ENCODE peak calls at places on chromosome 7, in five cellular contexts. One of them, this sample, is unnamed.

GRCh38 chr7:38819463-38819862 is 89.5 kb downstream of the VPS41 start:
- DNase-seq in brain microvascular endothelial cell: no peak
- DNase-seq in IMR-90: no peak
- DNase-seq in CD4-positive, alpha-beta T cell: no peak
- DNase-seq in neural progenitor cell: no peak
- DNase-seq in this sample: no peak

GRCh38 chr7:158963780-158964222 is 107.4 kb downstream of the DYNC2I1 start:
- DNase-seq in brain microvascular endothelial cell: no peak
- DNase-seq in IMR-90: no peak
- DNase-seq in CD4-positive, alpha-beta T cell: no peak
- DNase-seq in neural progenitor cell: no peak
- DNase-seq in this sample: no peak

GRCh38 chr7:159017741-159018140 is 126.9 kb downstream of the VIPR2 start:
- DNase-seq in brain microvascular endothelial cell: no peak
- DNase-seq in IMR-90: no peak
- DNase-seq in CD4-positive, alpha-beta T cell: no peak
- DNase-seq in neural progenitor cell: no peak
- DNase-seq in this sample: no peak

GRCh38 chr7:73988197-73988596 is 39.8 kb upstream of the ELN start:
- DNase-seq in brain microvascular endothelial cell: no peak
- DNase-seq in IMR-90: peak; percentile 21
- DNase-seq in CD4-positive, alpha-beta T cell: no peak
- DNase-seq in neural progenitor cell: no peak
- DNase-seq in this sample: peak; percentile 29

GRCh38 chr7:153217032-153217431 is 457.5 kb downstream of the ACTR3B start:
- DNase-seq in brain microvascular endothelial cell: no peak
- DNase-seq in IMR-90: no peak
- DNase-seq in CD4-positive, alpha-beta T cell: no peak
- DNase-seq in neural progenitor cell: no peak
- DNase-seq in this sample: no peak

GRCh38 chr7:51060536-51060935 is 256.1 kb downstream of the COBL start:
- DNase-seq in brain microvascular endothelial cell: no peak
- DNase-seq in IMR-90: no peak
- DNase-seq in CD4-positive, alpha-beta T cell: no peak
- DNase-seq in neural progenitor cell: no peak
- DNase-seq in this sample: no peak

GRCh38 chr7:51121945-51122425 is 194.6 kb downstream of the COBL start:
- DNase-seq in brain microvascular endothelial cell: peak; percentile 5
- DNase-seq in IMR-90: no peak
- DNase-seq in CD4-positive, alpha-beta T cell: no peak
- DNase-seq in neural progenitor cell: peak; percentile 72
- DNase-seq in this sample: no peak

GRCh38 chr7:96174812-96175211 is 147.1 kb downstream of the SLC25A13 start:
- DNase-seq in brain microvascular endothelial cell: no peak
- DNase-seq in IMR-90: no peak
- DNase-seq in CD4-positive, alpha-beta T cell: no peak
- DNase-seq in neural progenitor cell: no peak
- DNase-seq in this sample: no peak

GRCh38 chr7:90833443-90833842 is 237.3 kb downstream of the CDK14 start:
- DNase-seq in brain microvascular endothelial cell: no peak
- DNase-seq in IMR-90: peak; percentile 75
- DNase-seq in CD4-positive, alpha-beta T cell: no peak
- DNase-seq in neural progenitor cell: no peak
- DNase-seq in this sample: no peak

GRCh38 chr7:99460651-99461050 is 5.3 kb downstream of the ATP5MF start:
- DNase-seq in brain microvascular endothelial cell: no peak
- DNase-seq in IMR-90: no peak
- DNase-seq in CD4-positive, alpha-beta T cell: no peak
- DNase-seq in neural progenitor cell: no peak
- DNase-seq in this sample: no peak

GRCh38 chr7:155769701-155770100 is 42.6 kb downstream of the SHH start:
- DNase-seq in brain microvascular endothelial cell: peak; percentile 22
- DNase-seq in IMR-90: no peak
- DNase-seq in CD4-positive, alpha-beta T cell: no peak
- DNase-seq in neural progenitor cell: no peak
- DNase-seq in this sample: no peak

GRCh38 chr7:12570148-12570528 is 382 bp upstream of the SCIN start:
- DNase-seq in brain microvascular endothelial cell: no peak
- DNase-seq in IMR-90: no peak
- DNase-seq in CD4-positive, alpha-beta T cell: no peak
- DNase-seq in neural progenitor cell: peak; percentile 34
- DNase-seq in this sample: no peak

DNA sequence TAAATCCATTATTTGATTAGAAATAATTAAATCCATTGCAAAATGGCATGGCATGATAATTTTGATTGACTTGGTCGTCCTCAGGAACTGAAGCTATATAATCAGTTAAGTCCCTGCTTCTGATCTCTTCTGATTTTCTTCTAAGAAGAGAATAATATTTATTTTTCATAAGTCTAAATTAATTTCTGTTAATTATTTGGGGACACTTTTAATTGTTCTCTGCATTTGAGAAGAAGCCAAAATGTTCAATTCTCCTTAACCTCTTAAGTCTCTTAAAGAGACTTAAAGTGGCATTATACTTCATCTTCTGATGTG is 67.2 kb downstream of the CAV1 start:
- DNase-seq in brain microvascular endothelial cell: no peak
- DNase-seq in IMR-90: no peak
- DNase-seq in CD4-positive, alpha-beta T cell: no peak
- DNase-seq in neural progenitor cell: no peak
- DNase-seq in this sample: no peak
- H3K27ac ChIP-seq in brain microvascular endothelial cell: no peak overlapping the region
- H3K27ac ChIP-seq in IMR-90: no peak overlapping the region
- H3K27ac ChIP-seq in CD4-positive, alpha-beta T cell: no peak overlapping the region
- H3K27ac ChIP-seq in neural progenitor cell: no peak overlapping the region
- H3K27ac ChIP-seq in this sample: no peak overlapping the region

GRCh38 chr7:115522174-115522573 is 508.4 kb downstream of the TFEC start:
- DNase-seq in brain microvascular endothelial cell: no peak
- DNase-seq in IMR-90: no peak
- DNase-seq in CD4-positive, alpha-beta T cell: no peak
- DNase-seq in neural progenitor cell: no peak
- DNase-seq in this sample: no peak

DNA sequence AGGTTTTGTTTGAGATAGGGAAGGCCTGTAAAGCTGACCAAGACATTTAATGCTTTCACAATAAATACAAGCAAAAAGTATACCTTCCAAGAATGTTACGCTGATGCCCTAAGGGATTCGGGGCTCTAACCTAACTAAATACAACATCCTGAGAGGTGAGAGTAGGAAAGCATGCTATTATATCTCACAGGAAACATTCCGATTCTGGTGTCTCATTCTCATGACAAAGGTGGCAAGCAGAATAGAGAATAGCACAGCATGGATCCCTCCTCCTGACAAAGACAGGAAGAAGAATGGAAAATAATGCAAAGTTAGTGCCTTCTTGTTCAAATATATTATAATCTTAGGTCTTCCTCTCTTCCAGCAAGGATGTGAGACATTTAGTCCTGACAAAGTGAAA is 504.3 kb downstream of the TFEC start:
- DNase-seq in brain microvascular endothelial cell: no peak
- DNase-seq in IMR-90: no peak
- DNase-seq in CD4-positive, alpha-beta T cell: no peak
- DNase-seq in neural progenitor cell: peak; percentile 72
- DNase-seq in this sample: no peak
- H3K27ac ChIP-seq in brain microvascular endothelial cell: no peak overlapping the region
- H3K27ac ChIP-seq in IMR-90: no peak overlapping the region
- H3K27ac ChIP-seq in CD4-positive, alpha-beta T cell: no peak overlapping the region
- H3K27ac ChIP-seq in neural progenitor cell: no peak overlapping the region
- H3K27ac ChIP-seq in this sample: no peak overlapping the region

DNA sequence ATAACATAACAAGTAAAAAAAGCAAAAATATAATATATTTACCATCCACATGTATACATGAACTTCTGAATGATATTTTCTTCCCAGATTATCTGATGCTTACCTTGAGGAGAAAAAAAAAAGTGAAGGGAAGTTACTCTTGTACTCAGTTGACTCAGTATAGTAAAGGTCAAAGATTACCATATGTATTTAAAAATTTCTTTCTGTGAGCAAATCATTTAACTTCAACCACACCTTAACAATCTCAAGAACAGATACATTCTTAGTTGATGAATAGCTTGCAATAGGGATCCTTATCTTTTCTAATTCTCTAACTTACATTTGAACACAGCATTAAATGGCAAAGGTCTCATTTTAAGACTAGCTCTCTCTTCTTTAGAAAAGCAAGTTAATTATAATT is 29.8 kb downstream of the PRR15 start:
- DNase-seq in brain microvascular endothelial cell: no peak
- DNase-seq in IMR-90: no peak
- DNase-seq in CD4-positive, alpha-beta T cell: no peak
- DNase-seq in neural progenitor cell: no peak
- DNase-seq in this sample: no peak
- H3K27ac ChIP-seq in brain microvascular endothelial cell: no peak overlapping the region
- H3K27ac ChIP-seq in IMR-90: no peak overlapping the region
- H3K27ac ChIP-seq in CD4-positive, alpha-beta T cell: no peak overlapping the region
- H3K27ac ChIP-seq in neural progenitor cell: no peak overlapping the region
- H3K27ac ChIP-seq in this sample: no peak overlapping the region

DNA sequence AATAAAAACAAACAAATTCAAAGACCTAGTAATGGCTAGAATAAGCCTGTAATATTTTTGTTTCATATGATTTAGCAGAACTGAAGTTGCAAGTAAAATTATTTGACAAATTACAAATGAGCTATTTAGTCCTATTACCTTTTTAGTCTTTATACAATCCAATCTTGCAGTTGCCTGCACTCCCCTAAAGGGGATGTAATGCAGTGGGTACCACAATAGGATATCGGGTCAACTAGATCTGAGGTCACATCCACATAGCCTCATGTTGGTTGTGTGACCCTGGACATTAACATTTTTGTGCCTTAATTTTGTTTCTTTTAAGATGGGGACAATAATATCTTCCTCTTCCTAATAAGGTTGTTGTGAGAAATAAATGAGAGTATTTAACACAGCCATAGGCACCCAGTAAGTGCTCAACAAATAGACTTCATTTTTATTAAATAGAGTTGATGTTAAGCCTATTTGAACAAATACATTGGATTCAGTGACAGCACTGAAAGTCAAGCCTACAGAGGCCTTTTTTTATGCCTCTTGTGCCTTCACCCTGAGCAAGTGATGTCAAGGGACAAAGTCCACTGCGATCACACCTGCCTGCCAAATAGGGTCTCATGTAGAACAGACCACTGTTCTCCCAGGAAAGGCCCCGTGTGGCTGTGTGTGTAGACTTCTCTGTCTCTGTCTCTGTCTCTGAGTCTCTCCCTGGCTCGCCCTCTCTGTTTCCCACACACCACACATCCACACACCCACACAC is 124.8 kb downstream of the EVX1 start:
- DNase-seq in brain microvascular endothelial cell: no peak
- DNase-seq in IMR-90: no peak
- DNase-seq in CD4-positive, alpha-beta T cell: no peak
- DNase-seq in neural progenitor cell: no peak
- DNase-seq in this sample: no peak
- H3K27ac ChIP-seq in brain microvascular endothelial cell: no peak overlapping the region
- H3K27ac ChIP-seq in IMR-90: no peak overlapping the region
- H3K27ac ChIP-seq in CD4-positive, alpha-beta T cell: no peak overlapping the region
- H3K27ac ChIP-seq in neural progenitor cell: no peak overlapping the region
- H3K27ac ChIP-seq in this sample: no peak overlapping the region

DNA sequence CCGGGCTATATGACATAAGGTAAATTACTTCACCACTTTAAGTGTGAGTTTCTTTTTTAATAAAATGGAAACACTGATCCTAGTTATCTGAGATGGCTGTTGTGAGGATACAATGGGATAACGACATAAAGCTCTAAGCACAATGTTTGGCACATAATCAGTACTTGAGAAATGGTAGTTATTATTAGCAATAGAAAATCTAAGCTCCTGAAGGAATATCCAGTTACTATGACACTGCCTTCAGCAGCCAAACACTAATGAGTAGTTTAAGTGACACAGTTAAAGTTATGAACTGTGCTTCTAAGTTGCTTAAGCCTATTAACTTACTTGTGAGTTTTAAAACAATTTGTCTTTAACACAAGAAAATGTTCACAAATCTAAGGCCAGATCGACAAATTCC is 96.8 kb downstream of the ELAPOR2 start:
- DNase-seq in brain microvascular endothelial cell: no peak
- DNase-seq in IMR-90: no peak
- DNase-seq in CD4-positive, alpha-beta T cell: no peak
- DNase-seq in neural progenitor cell: no peak
- DNase-seq in this sample: no peak
- H3K27ac ChIP-seq in brain microvascular endothelial cell: no peak overlapping the region
- H3K27ac ChIP-seq in IMR-90: no peak overlapping the region
- H3K27ac ChIP-seq in CD4-positive, alpha-beta T cell: no peak overlapping the region
- H3K27ac ChIP-seq in neural progenitor cell: no peak overlapping the region
- H3K27ac ChIP-seq in this sample: peak overlapping the region; percentile 85

DNA sequence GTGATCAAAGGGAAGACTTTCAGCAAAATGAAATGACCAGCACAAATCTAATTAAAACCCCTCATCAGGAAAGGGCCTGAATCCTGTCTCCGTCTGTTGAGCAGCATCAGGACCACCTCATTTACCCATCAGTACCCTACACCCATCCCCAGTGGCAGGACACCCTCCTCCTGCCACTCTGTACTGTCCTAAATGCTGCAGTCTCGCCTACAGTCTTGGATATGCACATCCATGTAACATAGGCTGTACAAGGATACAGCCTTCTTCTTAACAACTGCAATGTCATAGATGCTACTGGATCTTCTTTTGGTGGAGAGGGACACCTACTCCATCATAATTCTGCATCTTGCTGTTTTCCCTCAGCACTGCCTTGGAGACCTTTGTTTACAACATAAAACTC is 140.3 kb upstream of the LANCL2 start:
- DNase-seq in brain microvascular endothelial cell: no peak
- DNase-seq in IMR-90: no peak
- DNase-seq in CD4-positive, alpha-beta T cell: no peak
- DNase-seq in neural progenitor cell: no peak
- DNase-seq in this sample: no peak
- H3K27ac ChIP-seq in brain microvascular endothelial cell: no peak overlapping the region
- H3K27ac ChIP-seq in IMR-90: no peak overlapping the region
- H3K27ac ChIP-seq in CD4-positive, alpha-beta T cell: no peak overlapping the region
- H3K27ac ChIP-seq in neural progenitor cell: no peak overlapping the region
- H3K27ac ChIP-seq in this sample: no peak overlapping the region

DNA sequence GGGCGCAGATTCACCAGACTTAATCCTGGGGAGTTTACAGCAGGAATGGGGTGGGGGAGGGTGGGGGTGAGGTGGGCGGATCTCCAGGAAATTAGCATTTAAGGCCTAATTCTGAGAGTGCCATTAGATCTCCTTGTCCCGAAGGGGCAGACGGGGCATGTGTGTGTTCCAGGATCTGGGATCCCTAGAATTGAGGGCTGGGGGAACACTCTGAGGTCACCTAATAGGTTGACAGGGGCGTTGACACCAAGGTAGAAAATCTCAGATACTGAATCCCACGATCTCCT is 9.4 kb upstream of the EPHB4 start:
- DNase-seq in brain microvascular endothelial cell: no peak
- DNase-seq in IMR-90: no peak
- DNase-seq in CD4-positive, alpha-beta T cell: no peak
- DNase-seq in neural progenitor cell: no peak
- DNase-seq in this sample: no peak
- H3K27ac ChIP-seq in brain microvascular endothelial cell: no peak overlapping the region
- H3K27ac ChIP-seq in IMR-90: no peak overlapping the region
- H3K27ac ChIP-seq in CD4-positive, alpha-beta T cell: peak overlapping the region; percentile 10
- H3K27ac ChIP-seq in neural progenitor cell: peak overlapping the region; percentile 94
- H3K27ac ChIP-seq in this sample: peak overlapping the region; percentile 78

This sample was measured in substantia nigra.